ENCODE peak calls at places on chromosomes 2 and 18, in five cellular contexts. V is MM.1S, N is HCT116, L is GM23338, E is OCI-LY7. B is an unnamed sample.
A peak's percentile ranks its signal among the peaks of the same experiment; 100 is the strongest.

GRCh38 chr2:3669656-3670055 is 11.7 kb downstream of the ALLC start:
- DNase-seq in V (no peak), E (no peak), L (no peak), N (no peak), B (no peak)

GRCh38 chr2:149561309-149561926 is 26.2 kb downstream of the MMADHC start:
- DNase-seq in V (peak; percentile 52), E (peak; percentile 49), N (no peak), L (peak; percentile 66), B (peak; percentile 57)

GRCh38 chr18:76493213-76494107 is 1.6 kb downstream of the ZNF516 start:
- DNase-seq in E (peak; percentile 34), L (peak; percentile 24), N (no peak), V (peak; percentile 48), B (peak; percentile 70)

GRCh38 chr18:68604256-68604655 is 110.7 kb downstream of the TMX3 start:
- DNase-seq in V (no peak), E (no peak), N (no peak), L (no peak), B (peak; percentile 13)

GRCh38 chr18:68438983-68439382 is 275.9 kb downstream of the TMX3 start:
- DNase-seq in E (no peak), N (no peak), V (peak; percentile 31), L (peak; percentile 35), B (no peak)

GRCh38 chr2:40072442-40073232 is 293.6 kb upstream of the THUMPD2 start:
- DNase-seq in E (no peak), V (no peak), L (no peak), N (no peak), B (no peak)

GRCh38 chr2:84077504-84077903 is 381.6 kb downstream of the SUCLG1 start:
- DNase-seq in N (peak; percentile 16), V (peak; percentile 53), E (peak; percentile 22), L (peak; percentile 71), B (peak; percentile 48)

GRCh38 chr2:161046876-161047275 is 113.4 kb upstream of the TANK start:
- DNase-seq in N (no peak), V (no peak), L (no peak), E (no peak), B (no peak)

GRCh38 chr18:43587538-43588153 is 310.4 kb upstream of the SYT4 start:
- DNase-seq in N (no peak), E (peak; percentile 3), L (peak; percentile 55), V (peak; percentile 42), B (peak; percentile 61)

GRCh38 chr2:85852979-85853498 is 35.8 kb downstream of the ST3GAL5 start:
- DNase-seq in L (no peak), V (no peak), N (no peak), E (peak; percentile 25), B (no peak)

GRCh38 chr18:13548944-13549878 is 177.1 kb downstream of the FAM210A start:
- DNase-seq in E (peak; percentile 43), L (no peak), V (no peak), N (no peak), B (no peak)

GRCh38 chr18:13551841-13552733 is 174.3 kb downstream of the FAM210A start:
- DNase-seq in V (no peak), E (no peak), N (no peak), L (no peak), B (no peak)

GRCh38 chr18:13549879-13550231 is 176.5 kb downstream of the FAM210A start:
- DNase-seq in E (no peak), L (no peak), N (no peak), V (no peak), B (no peak)

GRCh38 chr18:13550446-13551304 is 175.7 kb downstream of the FAM210A start:
- DNase-seq in V (no peak), N (no peak), E (no peak), L (no peak), B (no peak)

GRCh38 chr18:13551305-13551603 is 175.1 kb downstream of the FAM210A start:
- DNase-seq in L (no peak), E (no peak), V (no peak), N (no peak), B (no peak)
- TF ChIP-seq EZH2phosphoT487 in L (no peak), E (no peak), V (no peak), N (no peak), B (no peak)

GRCh38 chr2:105391058-105391627 is 7.7 kb downstream of the FHL2 start:
- DNase-seq in E (no peak), V (no peak), N (no peak), L (no peak), B (no peak)

GRCh38 chr2:105393373-105394055 is 5.3 kb downstream of the FHL2 start:
- DNase-seq in V (no peak), E (no peak), N (no peak), L (no peak), B (no peak)

GRCh38 chr2:105391763-105392662 is 6.8 kb downstream of the FHL2 start:
- DNase-seq in E (no peak), L (no peak), V (no peak), N (no peak), B (no peak)

GRCh38 chr2:105388971-105389381 is 9.9 kb downstream of the FHL2 start:
- DNase-seq in E (no peak), V (no peak), L (no peak), N (no peak), B (no peak)

DNA sequence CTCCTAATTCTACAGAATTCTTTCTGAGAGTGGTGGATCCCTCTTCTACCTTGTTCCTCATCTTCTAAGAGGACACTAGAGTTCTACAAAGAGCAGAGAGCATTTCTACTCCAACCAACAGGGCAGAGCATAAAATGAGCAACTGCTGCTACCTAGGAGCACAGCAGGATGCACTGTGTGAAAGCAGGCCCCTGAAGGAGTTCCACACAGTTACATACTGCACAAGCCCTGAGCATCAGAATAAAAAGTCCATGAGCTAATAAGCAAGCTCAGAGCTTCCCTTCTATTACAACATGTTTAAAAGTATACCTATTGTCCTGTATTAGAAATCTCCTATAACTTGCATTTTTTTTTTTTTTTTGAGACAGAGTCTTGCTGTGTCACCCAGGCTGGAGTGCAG is 8.4 kb downstream of the FHL2 start:
- DNase-seq in V (no peak), N (no peak), L (no peak), E (no peak), B (no peak)
- H3K27ac ChIP-seq in V (no peak overlapping the region), N (peak overlapping the region; percentile 47), L (no peak overlapping the region), E (no peak overlapping the region), B (peak overlapping the region; percentile 21)

GRCh38 chr2:44753552-44754285 is 187.8 kb upstream of the SIX3 start:
- DNase-seq in N (no peak), V (peak; percentile 35), L (no peak), E (no peak), B (no peak)

GRCh38 chr2:44747794-44748193 is 193.7 kb upstream of the SIX3 start:
- DNase-seq in L (no peak), E (no peak), N (no peak), V (no peak), B (no peak)

GRCh38 chr2:44746367-44746766 is 195.1 kb upstream of the SIX3 start:
- DNase-seq in E (no peak), L (no peak), N (no peak), V (no peak), B (no peak)

GRCh38 chr2:44746856-44747612 is 194.5 kb upstream of the SIX3 start:
- DNase-seq in V (no peak), N (no peak), E (no peak), L (peak; percentile 51), B (no peak)

GRCh38 chr2:44751754-44752479 is 189.6 kb upstream of the SIX3 start:
- DNase-seq in E (no peak), V (no peak), N (no peak), L (peak; percentile 82), B (no peak)
- TF ChIP-seq EZH2phosphoT487 in E (no peak), V (no peak), N (no peak), L (no peak), B (no peak)

GRCh38 chr2:1509271-1509995 is 96.2 kb downstream of the TPO start:
- DNase-seq in V (no peak), N (no peak), L (no peak), E (no peak), B (no peak)
- H3K27ac ChIP-seq in V (no peak overlapping the region), N (no peak overlapping the region), L (no peak overlapping the region), E (no peak overlapping the region), B (no peak overlapping the region)

DNA sequence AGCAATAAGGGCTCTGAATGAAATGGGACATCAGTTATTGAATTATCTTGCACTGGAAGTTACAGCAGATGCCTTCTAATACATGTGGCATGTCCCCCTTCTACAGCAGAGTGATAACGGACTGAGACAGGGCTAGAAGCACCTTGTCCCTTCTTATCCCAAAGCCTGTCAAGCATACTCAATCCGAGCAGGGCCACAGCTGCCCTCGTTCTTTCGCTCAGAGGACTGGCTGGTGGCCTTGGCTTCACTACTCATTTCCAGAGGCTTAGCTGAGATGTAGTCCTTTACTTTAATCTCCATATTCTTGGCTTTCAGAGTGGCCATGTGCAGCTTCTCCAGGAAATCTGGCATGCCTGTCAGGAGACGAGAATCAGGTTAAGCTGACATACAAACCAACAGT is 22.1 kb downstream of the STARD7 start:
- DNase-seq in N (no peak), L (no peak), E (no peak), V (no peak), B (no peak)
- TF ChIP-seq EZH2phosphoT487 in N (no peak), L (no peak), E (no peak), V (no peak), B (no peak)

GRCh38 chr2:72237549-72237948 is 89.9 kb upstream of the CYP26B1 start:
- DNase-seq in N (no peak), V (no peak), L (no peak), E (no peak), B (no peak)
- H3K27ac ChIP-seq in N (no peak overlapping the region), V (no peak overlapping the region), L (peak overlapping the region; percentile 33), E (no peak overlapping the region), B (no peak overlapping the region)

GRCh38 chr2:112465373-112465772 is 16.6 kb upstream of the TTL start:
- DNase-seq in N (no peak), V (no peak), L (peak; percentile 62), E (no peak), B (no peak)
- TF ChIP-seq EZH2phosphoT487 in N (no peak), V (no peak), L (no peak), E (no peak), B (no peak)

B was measured in hepatocyte.